ENCODE peak calls at places on chromosomes 1 and 21, in five cellular contexts. A, Z, J, K and R are unnamed samples.

GRCh38 chr1:154338875-154339274 is 13.6 kb downstream of the ATP8B2 start:
- DNase-seq in A (no peak), Z (no peak), J (no peak), K (no peak), R (no peak)

GRCh38 chr1:172069535-172069934 is 228.2 kb downstream of the DNM3 start:
- DNase-seq in A (peak; percentile 24), Z (no peak), J (peak; percentile 32), K (no peak), R (no peak)

GRCh38 chr1:169144941-169145626 is 38.6 kb downstream of the ATP1B1 start:
- DNase-seq in A (no peak), Z (no peak), J (no peak), K (no peak), R (no peak)

GRCh38 chr1:67256291-67257172 is 51.1 kb upstream of the IL12RB2 start:
- DNase-seq in A (no peak), Z (no peak), J (no peak), K (no peak), R (peak; percentile 5)

GRCh38 chr21:29091032-29091431 is 17.6 kb upstream of the CCT8 start:
- DNase-seq in A (peak; percentile 84), Z (no peak), J (no peak), K (no peak), R (no peak)

GRCh38 chr1:156608981-156609380 is 7.7 kb upstream of the GPATCH4 start:
- DNase-seq in A (no peak), Z (peak; percentile 51), J (no peak), K (no peak), R (no peak)

GRCh38 chr21:38990424-38990794 is 184.7 kb downstream of the ETS2 start:
- DNase-seq in A (no peak), Z (peak; percentile 36), J (no peak), K (no peak), R (no peak)

GRCh38 chr21:42413500-42413899 is 9.8 kb downstream of the UBASH3A start:
- DNase-seq in A (no peak), Z (no peak), J (no peak), K (no peak), R (no peak)

GRCh38 chr1:242004751-242005495 is 6.0 kb upstream of the MAP1LC3C start:
- DNase-seq in A (no peak), Z (no peak), J (no peak), K (no peak), R (peak; percentile 21)

GRCh38 chr21:30567617-30568016 is 6.5 kb upstream of the KRTAP19-7 start:
- DNase-seq in A (no peak), Z (no peak), J (no peak), K (no peak), R (no peak)

GRCh38 chr1:40096977-40097782 is at the start of gene PPT1:
- DNase-seq in A (peak; percentile 55), Z (peak; percentile 79), J (peak; percentile 75), K (peak; percentile 79), R (peak; percentile 53)
- TF ChIP-seq POLR2A in A (peak; percentile 43), Z (no peak), J (peak; percentile 50), K (peak; percentile 46), R (peak; percentile 14)

GRCh38 chr21:40929833-40930232 is 82.9 kb upstream of the DSCAM start:
- DNase-seq in A (no peak), Z (no peak), J (no peak), K (no peak), R (no peak)
- H3K4me3 ChIP-seq in A (no peak overlapping the region), Z (no peak overlapping the region), J (no peak overlapping the region), K (no peak overlapping the region), R (no peak overlapping the region)

GRCh38 chr1:209652873-209653401 is 712 bp upstream of the LAMB3 start:
- DNase-seq in A (peak; percentile 50), Z (peak; percentile 99), J (no peak), K (peak; percentile 74), R (no peak)
- TF ChIP-seq POLR2A in A (no peak), Z (no peak), J (no peak), K (no peak), R (no peak)

DNA sequence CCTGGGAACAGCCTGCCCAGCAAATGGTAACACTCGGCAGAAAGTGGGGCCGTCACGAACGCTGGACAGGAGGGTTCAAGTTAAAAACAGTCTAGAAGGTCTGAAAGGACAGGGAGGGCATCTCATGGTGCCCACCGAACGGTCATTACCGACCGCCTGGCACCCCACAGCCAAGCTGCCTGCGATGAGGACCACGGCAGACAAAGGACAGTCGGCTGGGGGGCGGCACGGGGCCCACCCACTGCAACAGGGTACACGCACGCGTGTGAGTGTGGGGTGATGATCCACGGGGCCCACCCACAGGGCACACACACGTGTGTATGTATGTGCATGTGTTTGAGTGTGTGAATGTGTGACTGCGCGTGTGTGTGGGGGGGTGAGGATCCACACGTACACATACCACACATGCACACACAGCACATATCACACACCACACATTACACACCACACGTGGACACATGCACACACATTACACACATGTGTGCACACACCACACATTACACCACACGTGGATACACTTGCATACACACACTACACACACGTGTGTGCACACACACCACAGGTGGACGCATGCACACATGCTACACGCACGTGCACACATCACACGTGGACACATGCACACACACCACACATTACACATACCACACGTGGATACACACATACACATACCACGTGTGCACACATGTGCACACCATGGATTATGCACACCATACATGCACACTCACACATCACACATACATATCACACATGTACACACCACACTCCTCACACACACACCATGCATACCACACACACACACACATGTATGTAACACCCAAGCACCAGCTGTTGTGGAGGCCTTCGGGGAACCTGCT is 63.2 kb downstream of the SLC19A1 start:
- DNase-seq in A (no peak), Z (no peak), J (no peak), K (no peak), R (no peak)
- H3K4me3 ChIP-seq in A (no peak overlapping the region), Z (peak overlapping the region; percentile 23), J (no peak overlapping the region), K (peak overlapping the region; percentile 18), R (no peak overlapping the region)

GRCh38 chr21:36481639-36482038 is 1.7 kb upstream of the CLDN14 start:
- DNase-seq in A (no peak), Z (no peak), J (no peak), K (no peak), R (no peak)

GRCh38 chr21:36478941-36479340 is 981 bp downstream of the CLDN14 start:
- DNase-seq in A (no peak), Z (no peak), J (no peak), K (no peak), R (no peak)

GRCh38 chr21:36480618-36481017 is 696 bp upstream of the CLDN14 start:
- DNase-seq in A (no peak), Z (no peak), J (no peak), K (no peak), R (no peak)

GRCh38 chr21:36478207-36478701 is 1.7 kb downstream of the CLDN14 start:
- DNase-seq in A (peak; percentile 88), Z (no peak), J (no peak), K (no peak), R (no peak)

DNA sequence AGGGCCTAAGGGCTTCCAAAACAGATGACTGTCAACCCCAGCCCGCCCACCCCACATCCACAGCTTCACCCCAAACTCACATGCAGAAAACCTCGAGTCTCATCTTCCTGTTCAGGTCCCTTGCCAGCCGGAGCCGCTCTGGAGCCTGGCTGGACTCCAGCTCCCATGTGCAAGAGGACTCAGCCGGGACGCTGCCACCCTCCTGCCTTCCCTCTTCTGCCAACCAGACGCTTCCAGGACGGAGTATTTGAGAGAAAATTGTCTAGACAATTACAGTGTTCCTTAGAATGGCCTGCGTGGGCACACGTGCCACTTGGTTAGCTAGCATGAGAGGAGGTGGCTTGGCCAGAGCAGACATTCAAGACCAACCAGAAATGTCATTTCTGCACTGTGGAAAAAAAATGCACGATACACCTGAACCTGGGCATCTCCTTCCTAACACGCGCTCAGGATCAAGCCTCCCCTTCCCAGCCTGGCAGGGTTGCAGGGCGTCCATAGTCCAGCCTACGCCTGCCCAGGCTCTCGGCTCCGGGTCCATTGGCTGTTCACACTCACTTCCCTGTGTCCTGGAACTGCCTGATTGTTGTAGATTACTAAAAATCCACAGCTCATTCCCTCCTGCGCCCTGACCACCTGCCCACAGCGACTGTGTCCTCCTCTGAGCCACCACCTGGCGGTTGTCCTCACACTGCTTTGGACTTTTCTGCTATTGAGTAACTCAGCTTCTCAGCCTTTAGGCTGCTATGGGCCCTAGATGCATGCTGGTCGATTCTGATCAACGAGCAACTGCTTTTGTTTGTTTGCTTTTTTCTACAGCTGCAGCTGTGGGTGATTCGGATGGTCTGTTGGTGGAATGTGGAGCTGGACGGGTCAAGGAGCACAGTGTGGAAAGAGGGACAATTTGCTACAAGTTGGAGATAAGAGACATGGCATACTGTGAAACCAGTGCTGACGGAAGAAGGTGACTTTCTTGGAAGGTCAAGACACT is at the start of gene CLDN14:
- DNase-seq in A (peak; percentile 58), Z (peak; percentile 65), J (no peak), K (no peak), R (no peak)
- TF ChIP-seq POLR2A in A (no peak), Z (no peak), J (no peak), K (no peak), R (no peak)

GRCh38 chr1:170663441-170664282 is at the start of gene PRRX1:
- DNase-seq in A (peak; percentile 46), Z (no peak), J (peak; percentile 70), K (no peak), R (peak; percentile 25)

GRCh38 chr1:170666661-170667060 is 2.7 kb downstream of the PRRX1 start:
- DNase-seq in A (no peak), Z (no peak), J (peak; percentile 41), K (no peak), R (peak; percentile 27)

GRCh38 chr1:170664283-170664827 is 424 bp downstream of the PRRX1 start:
- DNase-seq in A (peak; percentile 32), Z (no peak), J (peak; percentile 45), K (no peak), R (peak; percentile 45)

GRCh38 chr1:170664828-170665617 is 1.1 kb downstream of the PRRX1 start:
- DNase-seq in A (peak; percentile 61), Z (no peak), J (peak; percentile 48), K (no peak), R (peak; percentile 61)

GRCh38 chr1:170665625-170666024 is 1.7 kb downstream of the PRRX1 start:
- DNase-seq in A (no peak), Z (no peak), J (peak; percentile 49), K (no peak), R (peak; percentile 41)
- H3K4me3 ChIP-seq in A (peak overlapping the region; percentile 88), Z (peak overlapping the region; percentile 46), J (peak overlapping the region; percentile 68), K (peak overlapping the region; percentile 91), R (peak overlapping the region; percentile 84)

GRCh38 chr1:110210604-110211502 is 739 bp downstream of the KCNC4 start:
- DNase-seq in A (no peak), Z (peak; percentile 57), J (peak; percentile 42), K (peak; percentile 46), R (no peak)
- TF ChIP-seq POLR2A in A (no peak), Z (no peak), J (no peak), K (no peak), R (no peak)

GRCh38 chr1:219927298-219927955 is 930 bp downstream of the SLC30A10 start:
- DNase-seq in A (no peak), Z (no peak), J (no peak), K (no peak), R (no peak)
- H3K4me3 ChIP-seq in A (peak overlapping the region; percentile 19), Z (peak overlapping the region; percentile 47), J (no peak overlapping the region), K (peak overlapping the region; percentile 54), R (peak overlapping the region; percentile 44)